ENCODE peak calls at places on chromosomes 11 and 22, in four cellular contexts. O, L, T and S are unnamed samples.

GRCh38 chr11:36447947-36448346 is 62.1 kb downstream of the TRAF6 start:
- DNase-seq in T (no peak), L (no peak), O (no peak), S (no peak)

GRCh38 chr11:104163100-104164027 is 583 bp downstream of the PDGFD start:
- DNase-seq in T (no peak), O (no peak), L (no peak), S (no peak)

GRCh38 chr11:12901272-12901671 is 107.8 kb upstream of the RASSF10 start:
- DNase-seq in T (no peak), L (no peak), O (no peak), S (no peak)

GRCh38 chr22:40403141-40403540 is 32.7 kb downstream of the SGSM3 start:
- DNase-seq in T (no peak), O (no peak), L (no peak), S (no peak)

GRCh38 chr11:79220171-79220570 is 220.7 kb downstream of the TENM4 start:
- DNase-seq in T (no peak), L (no peak), O (no peak), S (no peak)

GRCh38 chr11:77475206-77475605 is 1.3 kb upstream of the PAK1 start:
- DNase-seq in L (no peak), O (no peak), T (no peak), S (no peak)

GRCh38 chr11:77436501-77436900 is 37.4 kb downstream of the PAK1 start:
- DNase-seq in T (no peak), O (no peak), L (no peak), S (no peak)

GRCh38 chr11:128409476-128409875 is 177.9 kb downstream of the ETS1 start:
- DNase-seq in O (no peak), T (no peak), L (no peak), S (no peak)

GRCh38 chr11:2519879-2520735 is 75.3 kb downstream of the KCNQ1 start:
- DNase-seq in O (no peak), L (no peak), T (no peak), S (no peak)

GRCh38 chr11:111981270-111981669 is 43.9 kb upstream of the DLAT start:
- DNase-seq in O (no peak), L (no peak), T (no peak), S (no peak)

GRCh38 chr22:32713737-32714457 is 87.6 kb upstream of the TIMP3 start:
- DNase-seq in O (no peak), T (no peak), L (no peak), S (no peak)

GRCh38 chr11:20042717-20043392 is 117.4 kb downstream of the DBX1 start:
- DNase-seq in O (no peak), L (no peak), T (no peak), S (no peak)

GRCh38 chr22:49566693-49567092 is 261.0 kb downstream of the BRD1 start:
- DNase-seq in T (no peak), L (no peak), O (no peak), S (no peak)

GRCh38 chr11:115930276-115930675 is 426.1 kb upstream of the CADM1 start:
- DNase-seq in O (no peak), L (no peak), T (no peak), S (no peak)

GRCh38 chr11:11463397-11463796 is 110.3 kb upstream of the CSNK2A3 start:
- DNase-seq in O (no peak), T (peak; percentile 14), L (no peak), S (no peak)

GRCh38 chr11:65915821-65916251 is 3.0 kb downstream of the C11orf68 start:
- DNase-seq in L (peak; percentile 69), T (peak; percentile 97), O (peak; percentile 89), S (no peak)

GRCh38 chr11:88538088-88538487 is 200.6 kb upstream of the CTSC start:
- DNase-seq in L (no peak), T (no peak), O (no peak), S (no peak)

GRCh38 chr22:47798229-47798628 is 1035.8 kb downstream of the TBC1D22A start:
- DNase-seq in T (no peak), L (no peak), O (no peak), S (no peak)

GRCh38 chr22:42621505-42622002 is 6.9 kb upstream of the POLDIP3 start:
- DNase-seq in O (peak; percentile 50), L (no peak), T (peak; percentile 71), S (no peak)

GRCh38 chr22:35961480-35961902 is 67.1 kb downstream of the RBFOX2 start:
- DNase-seq in L (no peak), O (no peak), T (no peak), S (peak; percentile 92)

GRCh38 chr22:40178417-40179409 is 988 bp downstream of the TNRC6B start:
- DNase-seq in L (no peak), O (no peak), T (no peak), S (no peak)

GRCh38 chr11:102476812-102477211 is 24.2 kb upstream of the TMEM123 start:
- DNase-seq in T (peak; percentile 72), O (no peak), L (no peak), S (no peak)

GRCh38 chr11:11500744-11501487 is 120.9 kb downstream of the GALNT18 start:
- DNase-seq in T (no peak), L (no peak), O (no peak), S (no peak)

GRCh38 chr22:23984430-23984829 is 4.5 kb downstream of the GSTT2 start:
- DNase-seq in L (no peak), O (peak; percentile 48), T (peak; percentile 31), S (peak; percentile 34)

GRCh38 chr22:24112188-24112587 is 69.1 kb upstream of the SUSD2 start:
- DNase-seq in L (no peak), T (no peak), O (no peak), S (no peak)

GRCh38 chr11:117426941-117427340 is 99.3 kb downstream of the CEP164 start:
- DNase-seq in T (no peak), L (no peak), O (no peak), S (no peak)

GRCh38 chr11:130871616-130872015 is 44.7 kb downstream of the SNX19 start:
- DNase-seq in L (no peak), O (no peak), T (no peak), S (no peak)

GRCh38 chr22:39405346-39406085 is 5.9 kb downstream of the TAB1 start:
- DNase-seq in L (no peak), O (no peak), T (no peak), S (peak; percentile 29)

GRCh38 chr11:128634395-128634794 is 47.0 kb upstream of the ETS1 start:
- DNase-seq in O (no peak), L (no peak), T (no peak), S (no peak)

GRCh38 chr11:112291191-112291590 is 30.5 kb upstream of the PLET1 start:
- DNase-seq in O (no peak), L (no peak), T (no peak), S (no peak)

GRCh38 chr11:87394924-87395323 is 357.2 kb downstream of the TMEM135 start:
- DNase-seq in O (no peak), T (no peak), L (no peak), S (no peak)

GRCh38 chr11:15114501-15115475 is at the start of gene INSC:
- DNase-seq in T (no peak), L (no peak), O (no peak), S (no peak)

GRCh38 chr11:31794546-31794945 is 16.6 kb downstream of the PAX6 start:
- DNase-seq in T (no peak), O (no peak), L (no peak), S (no peak)

GRCh38 chr11:99268895-99269294 is 248.1 kb downstream of the CNTN5 start:
- DNase-seq in O (no peak), T (no peak), L (no peak), S (no peak)

GRCh38 chr22:31850135-31850534 is 94.2 kb upstream of the YWHAH start:
- DNase-seq in L (no peak), O (no peak), T (no peak), S (no peak)

GRCh38 chr22:44938886-44939285 is 70.9 kb downstream of the PHF21B start:
- DNase-seq in L (no peak), O (no peak), T (no peak), S (no peak)

GRCh38 chr11:77660947-77661346 is 23.4 kb upstream of the CLNS1A start:
- DNase-seq in T (no peak), O (no peak), L (no peak), S (no peak)

GRCh38 chr11:122706689-122707088 is 51.2 kb downstream of the UBASH3B start:
- DNase-seq in T (no peak), L (no peak), O (no peak), S (no peak)

GRCh38 chr11:120562806-120563425 is 51.4 kb downstream of the GRIK4 start:
- DNase-seq in L (no peak), O (no peak), T (no peak), S (no peak)

GRCh38 chr11:2581931-2582435 is 117.8 kb downstream of the KCNQ1OT1 start:
- DNase-seq in T (no peak), O (no peak), L (no peak), S (no peak)